ENCODE peak calls at places on chromosomes 2 and 18, in four cellular contexts. A, G, E and M are unnamed samples.

GRCh38 chr18:37422116-37422515 is 143.5 kb downstream of the CELF4 start:
- DNase-seq in G (no peak), A (no peak), E (no peak), M (no peak)

GRCh38 chr2:239684271-239684670 is 283.5 kb upstream of the HDAC4 start:
- DNase-seq in G (no peak), E (no peak), A (no peak), M (peak; percentile 64)

GRCh38 chr2:68390114-68390513 is 25.0 kb downstream of the PLEK start:
- DNase-seq in E (no peak), A (no peak), G (no peak), M (no peak)

GRCh38 chr2:40457846-40458245 is 6.0 kb upstream of the SLC8A1 start:
- DNase-seq in E (no peak), G (no peak), A (no peak), M (no peak)

GRCh38 chr2:69345434-69345833 is 41.6 kb downstream of the GFPT1 start:
- DNase-seq in A (no peak), E (no peak), G (no peak), M (no peak)

GRCh38 chr2:238003234-238004032 is 36.6 kb downstream of the UBE2F start:
- DNase-seq in A (no peak), E (no peak), G (no peak), M (no peak)

GRCh38 chr18:76351961-76352581 is 143.0 kb downstream of the ZNF516 start:
- DNase-seq in E (no peak), G (no peak), A (peak; percentile 57), M (no peak)

GRCh38 chr2:207394812-207395534 is 134.8 kb upstream of the CREB1 start:
- DNase-seq in G (no peak), E (peak; percentile 52), A (no peak), M (no peak)

GRCh38 chr18:49048361-49048760 is 97.6 kb upstream of the SMAD7 start:
- DNase-seq in E (no peak), A (no peak), G (no peak), M (no peak)

GRCh38 chr18:44815108-44815507 is 134.4 kb downstream of the SETBP1 start:
- DNase-seq in E (no peak), G (no peak), A (no peak), M (no peak)

GRCh38 chr18:61727241-61727640 is 165.6 kb downstream of the RNF152 start:
- DNase-seq in A (no peak), E (no peak), G (no peak), M (no peak)

GRCh38 chr2:176435691-176436215 is 166.5 kb downstream of the MTX2 start:
- DNase-seq in A (no peak), G (no peak), E (no peak), M (no peak)

GRCh38 chr2:17171446-17172049 is 346.7 kb downstream of the RAD51AP2 start:
- DNase-seq in A (no peak), E (no peak), G (no peak), M (no peak)

GRCh38 chr2:138333121-138333520 is 168.4 kb upstream of the SPOPL start:
- DNase-seq in E (no peak), A (no peak), G (no peak), M (no peak)

DNA sequence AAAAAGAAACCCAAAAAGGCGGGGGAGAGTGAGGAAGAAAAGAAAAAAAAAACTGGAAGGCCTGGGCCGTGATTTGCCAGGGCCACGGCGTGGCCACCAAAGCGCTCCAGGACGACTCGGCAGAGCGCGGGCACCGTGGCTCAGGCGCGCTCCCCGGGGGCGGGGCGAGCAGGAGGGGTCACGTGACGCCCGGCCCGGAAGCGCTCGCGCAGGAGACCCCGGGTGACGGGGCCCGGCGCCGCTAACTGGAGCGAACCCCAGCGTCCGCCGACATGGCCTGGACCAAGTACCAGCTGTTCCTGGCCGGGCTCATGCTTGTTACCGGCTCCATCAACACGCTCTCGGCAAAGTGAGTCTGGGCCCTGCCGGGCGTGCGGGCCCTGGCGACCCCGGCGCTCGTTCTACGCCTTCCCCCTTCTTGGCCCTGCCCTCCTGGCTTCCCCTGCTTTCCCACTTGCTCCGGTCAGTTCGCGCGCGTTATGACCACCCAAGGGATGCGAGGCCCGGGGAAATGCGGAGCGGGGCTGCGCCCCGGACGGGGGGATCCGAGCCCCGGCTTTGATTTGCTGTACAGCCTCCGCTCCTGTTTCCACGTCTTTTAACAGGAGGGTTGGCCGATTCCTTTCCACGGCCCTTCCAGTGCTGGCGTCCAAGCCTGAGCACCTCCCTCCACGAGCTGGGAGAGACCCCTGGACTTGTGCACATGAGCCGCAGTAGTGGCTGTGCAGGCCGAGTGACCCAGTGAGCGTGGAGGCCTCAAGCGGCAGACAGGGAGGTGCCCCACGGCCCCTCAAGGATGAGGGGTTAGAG is at the start of gene SLC35F6:
- DNase-seq in G (peak; percentile 19), E (peak; percentile 94), A (peak; percentile 65), M (no peak)
- TF ChIP-seq POLR2A in G (no peak), E (peak; percentile 86), A (peak; percentile 88), M (peak; percentile 80)

GRCh38 chr2:167127135-167127534 is 238.9 kb downstream of the XIRP2 start:
- DNase-seq in E (no peak), G (no peak), A (no peak), M (no peak)
- TF ChIP-seq CTCF in E (no peak), G (no peak), A (no peak), M (no peak)

GRCh38 chr2:64865831-64866146 is 123.4 kb upstream of the SLC1A4 start:
- DNase-seq in E (no peak), A (no peak), G (no peak), M (no peak)

GRCh38 chr2:64867253-64867996 is 121.8 kb upstream of the SLC1A4 start:
- DNase-seq in A (no peak), G (no peak), E (no peak), M (no peak)

GRCh38 chr2:64866797-64867196 is 122.4 kb upstream of the SLC1A4 start:
- DNase-seq in E (no peak), G (no peak), A (no peak), M (no peak)

GRCh38 chr2:64863097-64863820 is 125.9 kb upstream of the SLC1A4 start:
- DNase-seq in A (no peak), G (no peak), E (no peak), M (no peak)

DNA sequence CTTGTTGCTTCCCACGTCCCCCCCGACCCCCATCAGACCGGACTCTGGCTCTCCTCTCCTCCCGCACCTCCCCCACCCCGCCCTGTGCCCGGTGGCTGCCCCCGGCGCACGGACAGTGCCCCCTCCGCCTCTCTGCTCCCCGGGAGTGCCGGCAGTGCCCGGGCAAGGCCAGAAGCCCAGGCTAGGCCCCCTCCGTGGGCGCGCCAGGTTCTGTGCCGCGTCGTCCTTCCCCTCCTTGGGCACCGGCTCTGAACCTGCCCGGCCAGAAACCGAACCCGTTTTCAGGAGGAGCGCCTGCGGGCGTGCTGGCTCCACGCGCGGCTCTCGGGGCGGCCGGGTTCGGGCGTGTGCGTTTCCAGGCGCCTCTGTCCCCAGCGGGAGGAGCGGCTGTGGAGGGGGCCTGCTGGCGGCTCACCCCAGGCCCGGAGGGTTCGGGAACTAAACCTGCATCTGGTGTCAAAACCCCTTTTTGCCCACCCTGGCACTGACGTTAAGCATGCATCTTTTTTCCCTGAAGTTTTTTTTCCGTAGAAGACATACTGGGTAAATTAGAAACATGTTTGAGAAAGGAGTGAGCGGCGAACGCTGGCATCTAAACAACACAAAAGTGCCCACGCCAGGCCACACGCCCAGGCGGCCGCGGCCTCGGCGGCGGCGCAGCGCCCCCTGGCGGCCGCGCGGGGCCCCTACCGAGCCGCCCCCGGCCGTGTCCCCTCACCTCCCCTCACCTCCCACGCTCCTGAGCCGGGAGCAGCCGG is 123.9 kb upstream of the SLC1A4 start:
- DNase-seq in E (peak; percentile 88), A (peak; percentile 65), G (no peak), M (no peak)
- TF ChIP-seq POLR2A in E (no peak), A (no peak), G (no peak), M (no peak)

DNA sequence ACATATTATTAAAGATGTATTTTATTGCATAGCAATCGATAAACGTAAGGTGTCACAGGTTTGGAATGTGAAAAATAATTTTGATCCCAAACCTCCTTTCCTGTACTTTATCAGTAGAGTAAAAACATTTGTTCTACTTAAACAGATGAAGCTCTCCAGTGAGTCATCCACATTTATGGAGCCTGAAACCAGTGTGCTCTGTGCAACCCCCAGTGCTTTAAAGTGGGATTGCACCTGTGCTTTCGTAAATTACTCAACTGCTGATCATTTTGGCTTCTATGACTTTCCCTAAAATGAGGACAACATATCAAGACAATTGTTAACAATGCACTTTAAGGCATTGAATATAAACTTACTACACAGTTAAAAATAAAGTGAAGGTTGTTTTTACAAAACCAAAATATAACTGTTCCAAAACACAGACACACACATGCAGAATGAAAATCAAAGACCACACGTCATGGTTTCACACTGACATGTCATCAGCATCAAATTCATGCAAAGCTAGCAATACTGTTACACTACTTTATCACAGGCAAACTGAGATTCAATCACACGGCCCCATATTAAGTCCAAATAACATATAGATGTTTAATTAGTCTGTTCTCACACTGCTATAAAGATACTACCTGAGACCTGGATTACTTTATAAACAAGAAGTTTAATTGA is 9.7 kb downstream of the TMEM18 start:
- DNase-seq in A (no peak), E (peak; percentile 60), G (no peak), M (no peak)
- TF ChIP-seq CTCF in A (peak; percentile 15), E (peak; percentile 57), G (peak; percentile 36), M (no peak)

GRCh38 chr2:191831410-191831994 is 15.4 kb downstream of the CAVIN2 start:
- DNase-seq in E (no peak), A (no peak), G (no peak), M (no peak)
- TF ChIP-seq POLR2A in E (no peak), A (no peak), G (no peak), M (no peak)

GRCh38 chr18:20960735-20961134 is 150.9 kb downstream of the ROCK1 start:
- DNase-seq in G (no peak), E (no peak), A (no peak), M (no peak)

GRCh38 chr18:20966795-20967194 is 144.8 kb downstream of the ROCK1 start:
- DNase-seq in G (no peak), A (no peak), E (no peak), M (no peak)

DNA sequence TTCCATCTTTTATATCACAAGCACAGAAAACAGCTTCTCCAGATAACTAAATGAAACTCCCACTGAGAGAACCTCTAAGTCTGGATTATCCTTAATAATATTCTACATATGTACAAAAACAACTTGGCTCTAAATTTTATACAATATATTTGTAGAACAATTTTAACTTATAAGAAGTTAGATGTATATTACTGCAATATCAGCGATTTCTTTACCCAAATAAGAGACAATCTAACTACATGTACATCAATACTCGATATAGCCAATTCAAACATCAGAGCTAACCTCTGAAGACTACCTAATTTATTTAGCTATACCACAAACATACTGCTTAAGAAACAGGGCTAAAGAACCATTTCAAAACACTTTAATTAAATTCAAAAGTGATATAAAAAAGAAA is 148.6 kb downstream of the ROCK1 start:
- DNase-seq in G (no peak), E (no peak), A (no peak), M (no peak)
- TF ChIP-seq CTCF in G (no peak), E (no peak), A (no peak), M (no peak)